ENCODE peak calls at places on chromosomes 12 and 14, in ten cellular contexts. One of them, this sample, is unnamed.

GRCh38 chr12:44462729-44463128 is 413.4 kb downstream of the NELL2 start:
- DNase-seq in mesendoderm: no peak
- DNase-seq in breast epithelium: no peak
- DNase-seq in psoas muscle: no peak
- DNase-seq in coronary artery: no peak
- DNase-seq in brain microvascular endothelial cell: no peak
- DNase-seq in body of pancreas: no peak
- DNase-seq in GM06990: no peak
- DNase-seq in foreskin fibroblast: no peak
- DNase-seq in ovary: no peak
- DNase-seq in this sample: no peak

GRCh38 chr12:25276199-25276937 is 25.6 kb upstream of the KRAS start:
- DNase-seq in mesendoderm: no peak
- DNase-seq in ovary: peak; percentile 36
- DNase-seq in coronary artery: no peak
- DNase-seq in foreskin fibroblast: peak; percentile 74
- DNase-seq in breast epithelium: no peak
- DNase-seq in GM06990: no peak
- DNase-seq in psoas muscle: no peak
- DNase-seq in brain microvascular endothelial cell: peak; percentile 93
- DNase-seq in body of pancreas: peak; percentile 76
- DNase-seq in this sample: peak; percentile 86

GRCh38 chr14:60506462-60506984 is 2.4 kb upstream of the SIX6 start:
- DNase-seq in foreskin fibroblast: no peak
- DNase-seq in coronary artery: no peak
- DNase-seq in breast epithelium: no peak
- DNase-seq in mesendoderm: peak; percentile 36
- DNase-seq in brain microvascular endothelial cell: no peak
- DNase-seq in GM06990: no peak
- DNase-seq in body of pancreas: no peak
- DNase-seq in ovary: no peak
- DNase-seq in psoas muscle: no peak
- DNase-seq in this sample: no peak

GRCh38 chr12:108483213-108483920 is 31.7 kb upstream of the FICD start:
- DNase-seq in coronary artery: no peak
- DNase-seq in breast epithelium: no peak
- DNase-seq in psoas muscle: no peak
- DNase-seq in GM06990: no peak
- DNase-seq in mesendoderm: peak; percentile 19
- DNase-seq in brain microvascular endothelial cell: no peak
- DNase-seq in ovary: no peak
- DNase-seq in body of pancreas: no peak
- DNase-seq in foreskin fibroblast: no peak
- DNase-seq in this sample: no peak

GRCh38 chr14:103730490-103731035 is 15.0 kb downstream of the ZFYVE21 start:
- DNase-seq in breast epithelium: no peak
- DNase-seq in brain microvascular endothelial cell: no peak
- DNase-seq in body of pancreas: peak; percentile 96
- DNase-seq in coronary artery: no peak
- DNase-seq in psoas muscle: peak; percentile 67
- DNase-seq in GM06990: no peak
- DNase-seq in mesendoderm: no peak
- DNase-seq in foreskin fibroblast: no peak
- DNase-seq in ovary: peak; percentile 48
- DNase-seq in this sample: no peak

GRCh38 chr14:32027255-32027939 is 49.7 kb upstream of the ARHGAP5 start:
- DNase-seq in GM06990: no peak
- DNase-seq in body of pancreas: no peak
- DNase-seq in foreskin fibroblast: no peak
- DNase-seq in mesendoderm: no peak
- DNase-seq in psoas muscle: no peak
- DNase-seq in breast epithelium: no peak
- DNase-seq in ovary: no peak
- DNase-seq in coronary artery: no peak
- DNase-seq in brain microvascular endothelial cell: peak; percentile 25
- DNase-seq in this sample: no peak

GRCh38 chr12:93939641-93940040 is 208.7 kb upstream of the PLXNC1 start:
- DNase-seq in brain microvascular endothelial cell: no peak
- DNase-seq in mesendoderm: no peak
- DNase-seq in GM06990: no peak
- DNase-seq in body of pancreas: no peak
- DNase-seq in ovary: no peak
- DNase-seq in foreskin fibroblast: peak; percentile 25
- DNase-seq in breast epithelium: no peak
- DNase-seq in psoas muscle: no peak
- DNase-seq in coronary artery: no peak
- DNase-seq in this sample: no peak

GRCh38 chr12:132244724-132245295 is 84.6 kb downstream of the GALNT9 start:
- DNase-seq in breast epithelium: no peak
- DNase-seq in ovary: no peak
- DNase-seq in GM06990: no peak
- DNase-seq in brain microvascular endothelial cell: no peak
- DNase-seq in foreskin fibroblast: no peak
- DNase-seq in body of pancreas: no peak
- DNase-seq in coronary artery: no peak
- DNase-seq in mesendoderm: no peak
- DNase-seq in psoas muscle: no peak
- DNase-seq in this sample: no peak

GRCh38 chr14:92584856-92585255 is 71.3 kb downstream of the RIN3 start:
- DNase-seq in mesendoderm: no peak
- DNase-seq in body of pancreas: no peak
- DNase-seq in ovary: no peak
- DNase-seq in psoas muscle: no peak
- DNase-seq in breast epithelium: no peak
- DNase-seq in GM06990: no peak
- DNase-seq in foreskin fibroblast: no peak
- DNase-seq in brain microvascular endothelial cell: no peak
- DNase-seq in coronary artery: no peak
- DNase-seq in this sample: no peak

GRCh38 chr12:17097674-17098073 is 491.7 kb upstream of the LMO3 start:
- DNase-seq in ovary: no peak
- DNase-seq in foreskin fibroblast: no peak
- DNase-seq in brain microvascular endothelial cell: no peak
- DNase-seq in GM06990: peak; percentile 14
- DNase-seq in psoas muscle: no peak
- DNase-seq in body of pancreas: no peak
- DNase-seq in breast epithelium: no peak
- DNase-seq in coronary artery: no peak
- DNase-seq in mesendoderm: no peak
- DNase-seq in this sample: no peak

GRCh38 chr14:69299286-69300035 is 39.5 kb downstream of the GALNT16 start:
- DNase-seq in psoas muscle: no peak
- DNase-seq in coronary artery: no peak
- DNase-seq in GM06990: no peak
- DNase-seq in ovary: no peak
- DNase-seq in breast epithelium: no peak
- DNase-seq in brain microvascular endothelial cell: no peak
- DNase-seq in foreskin fibroblast: no peak
- DNase-seq in mesendoderm: peak; percentile 40
- DNase-seq in body of pancreas: no peak
- DNase-seq in this sample: no peak

GRCh38 chr14:101980251-101980650 is 15.9 kb downstream of the DYNC1H1 start:
- DNase-seq in foreskin fibroblast: no peak
- DNase-seq in body of pancreas: no peak
- DNase-seq in breast epithelium: no peak
- DNase-seq in GM06990: no peak
- DNase-seq in psoas muscle: no peak
- DNase-seq in brain microvascular endothelial cell: no peak
- DNase-seq in coronary artery: no peak
- DNase-seq in ovary: no peak
- DNase-seq in mesendoderm: no peak
- DNase-seq in this sample: no peak

GRCh38 chr14:93105362-93105761 is 10.4 kb downstream of the ITPK1 start:
- DNase-seq in brain microvascular endothelial cell: peak; percentile 67
- DNase-seq in coronary artery: no peak
- DNase-seq in breast epithelium: no peak
- DNase-seq in GM06990: no peak
- DNase-seq in ovary: no peak
- DNase-seq in mesendoderm: no peak
- DNase-seq in foreskin fibroblast: peak; percentile 56
- DNase-seq in body of pancreas: peak; percentile 72
- DNase-seq in psoas muscle: peak; percentile 48
- DNase-seq in this sample: no peak

GRCh38 chr12:121536929-121537813 is 43.7 kb downstream of the KDM2B start:
- DNase-seq in psoas muscle: peak; percentile 87
- DNase-seq in body of pancreas: peak; percentile 95
- DNase-seq in mesendoderm: peak; percentile 52
- DNase-seq in GM06990: peak; percentile 93
- DNase-seq in coronary artery: peak; percentile 90
- DNase-seq in ovary: peak; percentile 91
- DNase-seq in breast epithelium: peak; percentile 83
- DNase-seq in foreskin fibroblast: peak; percentile 70
- DNase-seq in brain microvascular endothelial cell: no peak
- DNase-seq in this sample: no peak

GRCh38 chr12:121537814-121538698 is 42.8 kb downstream of the KDM2B start:
- DNase-seq in ovary: peak; percentile 60
- DNase-seq in psoas muscle: peak; percentile 31
- DNase-seq in coronary artery: no peak
- DNase-seq in mesendoderm: no peak
- DNase-seq in brain microvascular endothelial cell: no peak
- DNase-seq in GM06990: peak; percentile 42
- DNase-seq in foreskin fibroblast: no peak
- DNase-seq in body of pancreas: no peak
- DNase-seq in breast epithelium: no peak
- DNase-seq in this sample: no peak

GRCh38 chr12:121539908-121540307 is 40.9 kb downstream of the KDM2B start:
- DNase-seq in mesendoderm: no peak
- DNase-seq in ovary: no peak
- DNase-seq in breast epithelium: no peak
- DNase-seq in body of pancreas: no peak
- DNase-seq in brain microvascular endothelial cell: no peak
- DNase-seq in coronary artery: no peak
- DNase-seq in GM06990: no peak
- DNase-seq in psoas muscle: no peak
- DNase-seq in foreskin fibroblast: no peak
- DNase-seq in this sample: no peak

GRCh38 chr12:121536058-121536928 is 44.5 kb downstream of the KDM2B start:
- DNase-seq in psoas muscle: peak; percentile 86
- DNase-seq in brain microvascular endothelial cell: peak; percentile 87
- DNase-seq in GM06990: peak; percentile 91
- DNase-seq in breast epithelium: no peak
- DNase-seq in body of pancreas: peak; percentile 73
- DNase-seq in ovary: peak; percentile 88
- DNase-seq in mesendoderm: peak; percentile 93
- DNase-seq in foreskin fibroblast: peak; percentile 83
- DNase-seq in coronary artery: peak; percentile 93
- DNase-seq in this sample: peak; percentile 44

GRCh38 chr12:121538699-121539061 is 42.1 kb downstream of the KDM2B start:
- DNase-seq in GM06990: peak; percentile 44
- DNase-seq in coronary artery: no peak
- DNase-seq in breast epithelium: no peak
- DNase-seq in foreskin fibroblast: no peak
- DNase-seq in psoas muscle: no peak
- DNase-seq in body of pancreas: peak; percentile 45
- DNase-seq in mesendoderm: peak; percentile 78
- DNase-seq in ovary: no peak
- DNase-seq in brain microvascular endothelial cell: no peak
- DNase-seq in this sample: no peak
- H3K4me3 ChIP-seq in GM06990: peak overlapping the region; percentile 62
- H3K4me3 ChIP-seq in coronary artery: no peak overlapping the region
- H3K4me3 ChIP-seq in breast epithelium: no peak overlapping the region
- H3K4me3 ChIP-seq in foreskin fibroblast: no peak overlapping the region
- H3K4me3 ChIP-seq in psoas muscle: peak overlapping the region; percentile 95
- H3K4me3 ChIP-seq in body of pancreas: no peak overlapping the region
- H3K4me3 ChIP-seq in mesendoderm: no peak overlapping the region
- H3K4me3 ChIP-seq in ovary: no peak overlapping the region
- H3K4me3 ChIP-seq in brain microvascular endothelial cell: no peak overlapping the region
- H3K4me3 ChIP-seq in this sample: no peak overlapping the region

DNA sequence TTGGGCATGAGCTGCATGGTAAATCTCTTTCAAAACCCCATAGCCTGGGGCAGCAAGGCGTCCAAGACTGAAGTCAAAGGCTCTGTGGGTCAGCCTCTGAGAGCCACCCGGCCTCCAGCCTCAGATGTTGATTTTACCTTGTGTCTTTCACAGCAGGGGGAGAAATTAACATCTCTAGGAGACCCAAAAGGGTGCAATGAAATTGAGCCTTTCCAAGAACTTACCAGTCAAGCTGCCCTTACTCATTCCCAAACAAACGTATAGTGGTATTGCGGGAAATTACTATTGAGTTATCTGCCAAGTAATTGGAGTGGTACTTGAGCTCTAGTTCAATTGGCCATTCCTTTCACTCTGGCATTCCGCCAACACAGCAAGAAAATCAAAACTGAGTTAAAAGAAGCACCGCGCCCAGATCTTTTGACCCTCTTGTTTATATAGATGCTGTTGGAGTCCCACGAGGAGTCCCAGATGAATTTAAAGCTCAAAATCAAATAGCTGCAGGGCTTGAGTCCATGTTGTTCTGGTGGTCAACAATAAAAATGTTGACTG is 380.7 kb upstream of the SYT1 start:
- DNase-seq in GM06990: no peak
- DNase-seq in psoas muscle: no peak
- DNase-seq in mesendoderm: no peak
- DNase-seq in body of pancreas: no peak
- DNase-seq in coronary artery: no peak
- DNase-seq in brain microvascular endothelial cell: no peak
- DNase-seq in foreskin fibroblast: no peak
- DNase-seq in breast epithelium: no peak
- DNase-seq in ovary: no peak
- DNase-seq in this sample: no peak
- H3K4me3 ChIP-seq in GM06990: no peak overlapping the region
- H3K4me3 ChIP-seq in psoas muscle: no peak overlapping the region
- H3K4me3 ChIP-seq in mesendoderm: no peak overlapping the region
- H3K4me3 ChIP-seq in body of pancreas: no peak overlapping the region
- H3K4me3 ChIP-seq in coronary artery: no peak overlapping the region
- H3K4me3 ChIP-seq in brain microvascular endothelial cell: no peak overlapping the region
- H3K4me3 ChIP-seq in foreskin fibroblast: no peak overlapping the region
- H3K4me3 ChIP-seq in breast epithelium: no peak overlapping the region
- H3K4me3 ChIP-seq in ovary: no peak overlapping the region
- H3K4me3 ChIP-seq in this sample: no peak overlapping the region

DNA sequence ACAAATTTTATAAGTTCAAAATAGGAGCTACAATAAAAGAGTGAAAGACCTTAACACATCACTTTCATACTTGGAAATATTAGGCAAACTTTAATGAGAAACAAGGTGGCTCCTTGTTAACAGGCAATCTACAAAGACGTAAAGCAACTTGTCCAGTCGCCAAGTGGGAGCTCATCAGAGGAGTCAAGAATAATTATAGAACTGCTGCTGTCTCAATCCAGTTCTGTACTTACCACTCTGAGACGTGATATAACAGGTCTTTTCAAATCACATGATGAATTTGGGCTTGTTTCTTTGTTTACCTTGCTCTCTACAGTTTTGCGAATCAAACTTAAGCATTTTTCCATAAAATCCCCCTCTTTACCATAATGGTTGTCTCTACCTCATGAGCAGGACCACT is 3.6 kb downstream of the YBX3 start:
- DNase-seq in breast epithelium: no peak
- DNase-seq in psoas muscle: peak; percentile 37
- DNase-seq in ovary: no peak
- DNase-seq in coronary artery: no peak
- DNase-seq in GM06990: no peak
- DNase-seq in brain microvascular endothelial cell: no peak
- DNase-seq in mesendoderm: no peak
- DNase-seq in body of pancreas: no peak
- DNase-seq in foreskin fibroblast: no peak
- DNase-seq in this sample: no peak
- H3K4me3 ChIP-seq in breast epithelium: peak overlapping the region; percentile 6
- H3K4me3 ChIP-seq in psoas muscle: peak overlapping the region; percentile 94
- H3K4me3 ChIP-seq in ovary: no peak overlapping the region
- H3K4me3 ChIP-seq in coronary artery: no peak overlapping the region
- H3K4me3 ChIP-seq in GM06990: no peak overlapping the region
- H3K4me3 ChIP-seq in brain microvascular endothelial cell: no peak overlapping the region
- H3K4me3 ChIP-seq in mesendoderm: no peak overlapping the region
- H3K4me3 ChIP-seq in body of pancreas: no peak overlapping the region
- H3K4me3 ChIP-seq in foreskin fibroblast: no peak overlapping the region
- H3K4me3 ChIP-seq in this sample: peak overlapping the region; percentile 98

GRCh38 chr12:56223571-56224101 is 506 bp upstream of the NABP2 start:
- DNase-seq in psoas muscle: no peak
- DNase-seq in coronary artery: no peak
- DNase-seq in foreskin fibroblast: no peak
- DNase-seq in mesendoderm: no peak
- DNase-seq in body of pancreas: no peak
- DNase-seq in GM06990: no peak
- DNase-seq in brain microvascular endothelial cell: no peak
- DNase-seq in breast epithelium: no peak
- DNase-seq in ovary: no peak
- DNase-seq in this sample: no peak
- H3K4me3 ChIP-seq in psoas muscle: peak overlapping the region; percentile 75
- H3K4me3 ChIP-seq in coronary artery: peak overlapping the region; percentile 79
- H3K4me3 ChIP-seq in foreskin fibroblast: peak overlapping the region; percentile 12
- H3K4me3 ChIP-seq in mesendoderm: no peak overlapping the region
- H3K4me3 ChIP-seq in body of pancreas: no peak overlapping the region
- H3K4me3 ChIP-seq in GM06990: peak overlapping the region; percentile 38
- H3K4me3 ChIP-seq in brain microvascular endothelial cell: peak overlapping the region; percentile 29
- H3K4me3 ChIP-seq in breast epithelium: peak overlapping the region; percentile 61
- H3K4me3 ChIP-seq in ovary: peak overlapping the region; percentile 19
- H3K4me3 ChIP-seq in this sample: peak overlapping the region; percentile 15